ENCODE peak calls at places on chromosomes 11 and 22, in seven cellular contexts. E is brain microvascular endothelial cell, W is epithelial cell of esophagus, H is PC-3, T is thoracic aorta, C is cardiac fibroblast, O is transverse colon. R is an unnamed sample.

GRCh38 chr11:63783925-63784592 is 15.5 kb upstream of the ZFTA start:
- DNase-seq in O (no peak), T (no peak), H (no peak), C (no peak), W (no peak), E (no peak), R (no peak)

GRCh38 chr11:82682003-82682751 is 51.5 kb downstream of the FAM181B start:
- DNase-seq in T (no peak), O (peak), H (peak), E (peak), C (peak), W (peak), R (peak)

GRCh38 chr22:30866811-30867271 is 101.7 kb downstream of the MORC2 start:
- DNase-seq in H (peak), W (no peak), C (peak), O (no peak), T (no peak), E (no peak), R (no peak)

GRCh38 chr11:27926981-27927481 is 180.9 kb downstream of the KIF18A start:
- DNase-seq in W (peak), T (no peak), C (peak), E (peak), O (no peak), H (peak), R (no peak)

GRCh38 chr11:72578051-72578450 is 96.2 kb downstream of the PDE2A start:
- DNase-seq in O (peak), H (no peak), E (no peak), T (no peak), C (no peak), W (no peak), R (no peak)

GRCh38 chr11:12717851-12718291 is 43.6 kb downstream of the TEAD1 start:
- DNase-seq in E (no peak), W (no peak), H (no peak), C (no peak), O (no peak), T (no peak), R (no peak)

GRCh38 chr22:20239063-20239950 is 28.8 kb downstream of the RTN4R start:
- DNase-seq in W (no peak), H (no peak), E (no peak), T (no peak), O (peak), C (peak), R (no peak)

GRCh38 chr11:121210445-121210970 is 82.1 kb upstream of the SC5D start:
- DNase-seq in E (no peak), H (no peak), T (no peak), O (no peak), W (no peak), C (no peak), R (no peak)

GRCh38 chr11:103803062-103803461 is 233.4 kb upstream of the DDI1 start:
- DNase-seq in H (no peak), W (peak), O (no peak), E (peak), C (peak), T (no peak), R (no peak)

GRCh38 chr11:7321708-7322448 is 70.2 kb downstream of the SYT9 start:
- DNase-seq in H (no peak), O (no peak), W (no peak), E (no peak), C (no peak), T (no peak), R (peak)

GRCh38 chr22:21102659-21103267 is 57.0 kb downstream of the LRRC74B start:
- DNase-seq in T (peak), E (peak), O (peak), C (peak), H (peak), W (peak), R (peak)

GRCh38 chr11:118980191-118980881 is 8.8 kb downstream of the FOXR1 start:
- DNase-seq in E (no peak), O (no peak), W (no peak), T (no peak), C (peak), H (no peak), R (no peak)

GRCh38 chr11:45899448-45900174 is 7.5 kb downstream of the FREY1 start:
- DNase-seq in H (peak), W (peak), C (peak), O (peak), T (peak), E (peak), R (peak)

GRCh38 chr11:74459584-74459983 is 7.8 kb downstream of the KCNE3 start:
- DNase-seq in O (no peak), C (no peak), E (no peak), T (no peak), H (no peak), W (no peak), R (no peak)

GRCh38 chr22:45638834-45639746 is 32.5 kb upstream of the ATXN10 start:
- DNase-seq in O (peak), H (peak), E (peak), C (peak), T (no peak), W (peak), R (peak)

GRCh38 chr11:111696556-111696955 is 69.6 kb downstream of the PPP2R1B start:
- DNase-seq in T (no peak), C (peak), W (peak), H (peak), O (no peak), E (peak), R (no peak)

GRCh38 chr11:111951565-111951964 is 14.4 kb downstream of the DIXDC1 start:
- DNase-seq in T (no peak), E (no peak), C (no peak), O (no peak), H (no peak), W (no peak), R (no peak)

GRCh38 chr11:70129051-70129592 is 51.0 kb downstream of the ANO1 start:
- DNase-seq in T (no peak), E (no peak), W (no peak), O (no peak), C (no peak), H (no peak), R (no peak)

GRCh38 chr11:95705485-95706124 is 84.0 kb downstream of the FAM76B start:
- DNase-seq in O (peak), E (peak), T (peak), C (peak), H (peak), W (peak), R (peak)

GRCh38 chr11:101914349-101914736 is 467 bp upstream of the CEP126 start:
- DNase-seq in W (peak), E (no peak), H (peak), T (no peak), C (no peak), O (no peak), R (no peak)

GRCh38 chr11:13105237-13105844 is 96.2 kb downstream of the RASSF10 start:
- DNase-seq in E (no peak), C (no peak), O (peak), T (no peak), H (no peak), W (no peak), R (no peak)

GRCh38 chr11:7688238-7688826 is 15.0 kb upstream of the CYB5R2 start:
- DNase-seq in E (no peak), O (no peak), H (peak), C (peak), T (no peak), W (peak), R (no peak)

GRCh38 chr11:26276798-26277424 is 55.0 kb upstream of the ANO3 start:
- DNase-seq in O (peak), T (no peak), C (peak), W (peak), E (peak), H (peak), R (peak)

GRCh38 chr11:125773516-125773915 is 5.1 kb downstream of the PATE2 start:
- DNase-seq in T (no peak), O (no peak), C (peak), W (peak), H (no peak), E (no peak), R (no peak)

GRCh38 chr11:118838905-118839553 is 44.7 kb upstream of the CXCR5 start:
- DNase-seq in H (no peak), T (no peak), C (no peak), W (no peak), O (no peak), E (no peak), R (peak)

GRCh38 chr11:66861051-66861773 is 4.3 kb downstream of the LRFN4 start:
- DNase-seq in H (no peak), E (no peak), O (no peak), C (no peak), W (no peak), T (no peak), R (no peak)

GRCh38 chr11:117221775-117222517 is 9.9 kb downstream of the PCSK7 start:
- DNase-seq in C (peak), E (no peak), W (peak), H (peak), T (no peak), O (peak), R (peak)

GRCh38 chr11:13354335-13354734 is 76.7 kb downstream of the BMAL1 start:
- DNase-seq in E (no peak), O (no peak), H (peak), W (peak), C (peak), T (no peak), R (no peak)

GRCh38 chr11:10118830-10119229 is 175.2 kb downstream of the SBF2 start:
- DNase-seq in E (no peak), C (peak), H (no peak), T (no peak), O (no peak), W (no peak), R (no peak)

GRCh38 chr22:26406118-26406517 is 22.9 kb upstream of the ASPHD2 start:
- DNase-seq in W (no peak), E (peak), T (no peak), H (peak), C (peak), O (no peak), R (peak)

GRCh38 chr22:48886604-48887393 is 940.9 kb downstream of the BRD1 start:
- DNase-seq in E (no peak), W (no peak), O (no peak), C (no peak), T (no peak), H (no peak), R (no peak)

GRCh38 chr22:19605508-19606331 is 81.5 kb upstream of the CLDN5 start:
- DNase-seq in H (peak), C (no peak), O (no peak), W (peak), E (no peak), T (no peak), R (peak)

GRCh38 chr22:32531955-32532818 is 57.6 kb downstream of the FBXO7 start:
- DNase-seq in W (peak), H (no peak), C (peak), O (peak), E (peak), T (peak), R (peak)

GRCh38 chr11:120141144-120142071 is 3.5 kb upstream of the TRIM29 start:
- DNase-seq in W (no peak), O (no peak), T (no peak), C (no peak), E (no peak), H (no peak), R (no peak)

GRCh38 chr11:47109882-47110281 is 66.8 kb downstream of the ARFGAP2 start:
- DNase-seq in H (no peak), W (no peak), O (no peak), C (no peak), T (no peak), E (no peak), R (no peak)

GRCh38 chr22:30459206-30460052 is 12.4 kb downstream of the SEC14L3 start:
- DNase-seq in H (peak), O (no peak), T (no peak), W (peak), E (no peak), C (peak), R (peak)

GRCh38 chr11:14300661-14301304 is 58.2 kb downstream of the RRAS2 start:
- DNase-seq in H (peak), E (peak), O (peak), T (peak), W (peak), C (peak), R (peak)

GRCh38 chr11:86916330-86916729 is 38.9 kb downstream of the FZD4 start:
- DNase-seq in W (peak), T (no peak), O (no peak), C (peak), E (peak), H (peak), R (peak)

DNA sequence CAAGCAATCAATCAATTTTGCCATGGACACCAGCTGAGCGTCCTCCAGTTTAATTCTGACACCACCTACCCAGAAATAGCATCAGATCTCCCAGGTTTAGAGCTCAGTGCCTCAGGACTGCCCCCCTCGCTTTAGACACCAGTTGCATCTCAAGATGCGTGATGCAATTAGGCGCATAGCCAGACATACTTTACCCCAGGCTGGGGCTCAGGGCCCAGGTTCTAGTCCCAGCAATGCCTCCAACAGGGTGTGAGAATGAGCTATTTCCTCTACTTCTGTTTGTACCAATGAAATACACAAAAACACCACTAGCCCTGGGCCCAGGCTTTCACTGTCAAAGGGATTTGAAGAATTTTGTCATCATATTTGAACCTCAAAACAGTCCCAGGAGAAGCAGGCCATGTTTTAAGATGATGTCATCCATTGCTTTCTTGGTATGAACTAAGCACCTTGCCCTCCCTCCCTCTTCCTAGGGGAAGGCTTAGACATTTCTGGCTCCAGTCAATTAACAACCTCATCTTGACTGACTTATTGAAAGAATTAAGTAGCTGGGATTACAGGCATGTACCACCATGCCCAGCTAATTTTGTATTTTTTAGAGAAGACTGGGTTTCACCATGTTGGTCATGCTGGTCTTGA is 61.5 kb upstream of the INCENP start:
- DNase-seq in E (no peak), C (no peak), W (no peak), H (no peak), O (no peak), T (no peak), R (no peak)
- H3K4me3 ChIP-seq in E (no peak), C (no peak), W (no peak), H (no peak), O (no peak), T (no peak), R (no peak)

GRCh38 chr22:28381427-28382167 is 298.0 kb downstream of the TTC28 start:
- DNase-seq in W (no peak), E (no peak), O (no peak), C (peak), T (no peak), H (peak), R (no peak)
- H3K4me3 ChIP-seq in W (no peak), E (no peak), O (no peak), C (no peak), T (no peak), H (no peak), R (no peak)

DNA sequence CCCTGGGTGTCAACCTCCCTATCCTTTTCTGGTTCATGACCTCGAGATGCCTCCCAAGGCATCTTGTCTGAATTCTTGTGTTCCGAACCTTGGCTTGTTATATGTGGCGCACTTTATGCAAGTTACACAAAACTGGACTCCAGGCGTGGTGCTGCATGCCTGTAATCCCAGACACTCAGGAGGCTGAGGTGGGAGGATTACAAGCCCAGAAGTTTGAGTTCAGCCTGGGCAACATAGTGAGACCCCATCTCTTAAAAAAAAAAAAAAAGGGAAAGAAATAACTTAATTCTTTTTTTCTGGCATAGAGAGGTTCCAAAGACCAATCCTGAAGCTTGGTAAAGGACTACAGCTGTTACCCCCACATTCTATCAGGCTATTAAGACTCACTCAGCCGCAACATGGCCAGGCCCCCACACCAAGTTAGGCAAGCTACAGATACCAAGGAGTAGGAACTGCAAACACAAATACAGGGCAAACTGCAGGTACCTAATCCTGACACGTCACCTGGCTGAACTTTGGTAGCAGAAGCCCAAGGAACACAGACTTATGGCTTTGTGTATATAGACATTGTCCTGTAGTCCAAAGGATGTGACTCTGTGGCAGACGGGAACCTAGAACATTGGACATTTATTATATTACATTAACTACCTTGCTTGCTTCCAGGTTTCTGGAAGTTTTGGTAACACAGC is 1.3 kb downstream of the C11orf24 start:
- DNase-seq in C (no peak), E (no peak), T (no peak), W (no peak), O (peak), H (peak), R (no peak)
- H3K4me3 ChIP-seq in C (peak), E (peak), T (peak), W (peak), O (peak), H (peak), R (peak)

GRCh38 chr22:36379593-36380361 is 8.0 kb downstream of the MYH9 start:
- DNase-seq in W (no peak), O (no peak), C (peak), T (no peak), E (no peak), H (peak), R (no peak)
- H3K4me3 ChIP-seq in W (no peak), O (no peak), C (no peak), T (peak), E (no peak), H (peak), R (no peak)

DNA sequence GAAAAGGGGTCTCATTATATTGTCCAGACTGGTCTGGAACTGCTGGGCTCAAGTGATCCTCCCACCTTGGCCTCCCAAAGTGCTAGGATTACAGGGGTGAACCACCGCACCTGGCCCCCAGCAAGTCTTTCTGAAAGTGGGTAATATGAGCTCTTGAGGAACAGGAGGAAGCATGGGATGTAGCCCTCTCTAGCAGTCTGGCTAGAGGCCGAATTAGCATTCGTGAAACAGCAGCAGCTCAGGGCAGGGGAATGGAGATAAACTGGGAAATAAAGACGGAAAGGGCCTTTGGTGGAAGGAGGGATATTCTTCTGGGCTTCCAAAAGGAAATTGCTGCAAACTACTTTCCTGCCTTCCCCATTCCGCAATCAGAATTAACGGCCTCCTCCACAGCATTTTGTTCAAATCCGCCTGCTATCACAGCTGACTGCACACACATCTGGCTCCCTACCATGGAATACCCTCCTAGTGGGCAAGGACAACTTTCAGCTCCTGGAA is 44.3 kb downstream of the MICAL3 start:
- DNase-seq in C (no peak), T (no peak), O (no peak), E (no peak), W (no peak), H (no peak), R (no peak)
- H3K4me3 ChIP-seq in C (no peak), T (no peak), O (no peak), E (no peak), W (no peak), H (no peak), R (no peak)

DNA sequence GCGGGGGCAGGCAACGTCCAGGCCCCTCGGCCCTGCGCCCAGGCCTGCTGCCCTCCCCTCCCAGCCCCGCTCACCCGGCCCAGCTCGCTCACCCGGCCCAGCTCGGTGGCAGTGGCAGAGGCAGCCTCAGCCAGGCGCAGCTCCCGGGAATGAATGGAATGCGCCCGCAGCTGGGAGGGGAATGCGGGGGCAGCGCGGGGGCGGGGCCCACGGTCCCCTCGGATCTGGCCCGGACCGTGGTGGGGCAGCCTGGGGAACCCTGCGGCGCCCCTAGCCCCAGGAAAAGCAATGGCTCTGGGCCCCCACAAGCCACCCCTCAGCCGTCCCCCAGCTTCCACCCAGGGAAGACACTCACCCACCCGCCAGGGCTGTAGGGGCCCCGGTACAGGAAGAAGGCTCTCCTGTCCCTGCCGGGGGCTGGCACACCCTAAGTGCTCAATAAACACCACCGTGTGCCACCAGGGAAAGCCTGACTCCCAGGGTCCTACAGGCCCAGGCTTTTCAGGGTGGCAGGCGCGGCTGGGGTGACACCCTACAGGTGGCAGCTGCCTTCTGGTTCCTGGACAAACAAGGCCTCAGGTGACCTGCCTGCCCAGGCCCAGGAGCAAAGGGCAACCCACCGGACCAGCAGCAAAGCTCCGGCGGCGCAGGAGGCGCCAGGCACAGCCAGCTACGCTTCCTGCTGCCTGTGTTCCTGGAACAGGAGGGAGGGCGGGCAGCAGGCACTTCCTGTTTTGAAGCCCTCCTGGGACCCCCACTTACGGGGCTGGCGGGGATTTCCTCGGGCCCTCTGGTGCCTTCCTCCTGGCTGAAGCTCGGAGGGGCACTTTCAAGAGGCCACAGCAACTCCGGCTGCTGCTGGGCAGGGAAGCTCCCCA is 13.8 kb downstream of the PLXNB2 start:
- DNase-seq in C (peak), H (peak), T (no peak), O (peak), W (peak), E (peak), R (no peak)
- H3K4me3 ChIP-seq in C (peak), H (peak), T (peak), O (peak), W (peak), E (peak), R (no peak)

DNA sequence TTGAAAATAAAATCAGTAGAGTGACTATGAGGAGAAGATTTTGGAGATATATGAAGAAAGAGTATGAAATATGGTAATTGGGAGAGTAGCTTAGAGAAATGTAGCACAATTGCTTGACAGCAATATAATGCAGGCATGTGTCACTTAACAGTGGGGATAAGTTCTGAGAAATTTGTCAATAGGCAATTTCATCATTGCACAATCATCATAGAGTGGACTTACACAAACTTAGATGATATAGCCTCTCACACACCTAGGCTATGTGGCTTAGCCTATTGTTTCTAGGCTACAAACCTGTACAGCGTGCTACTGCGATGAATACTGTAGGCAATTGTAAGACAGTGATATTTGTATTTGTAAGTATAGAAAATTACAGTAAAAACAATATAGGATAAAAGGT is 573.6 kb downstream of the JRKL start:
- DNase-seq in T (no peak), W (no peak), O (no peak), H (no peak), E (no peak), C (no peak), R (no peak)
- H3K4me3 ChIP-seq in T (no peak), W (no peak), O (no peak), H (no peak), E (no peak), C (no peak), R (no peak)